ENCODE peak calls at places on chromosomes 2 and 18, in six cellular contexts. L is prostate gland, I is neuronal stem cell, X is adrenal gland, J is tibial nerve, E is GM23248. P is an unnamed sample.

GRCh38 chr2:46241344-46241743 is 55.9 kb upstream of the EPAS1 start:
- DNase-seq in E (peak), J (no peak), X (no peak), I (no peak), L (no peak), P (no peak)

GRCh38 chr2:37468139-37468538 is 123.7 kb downstream of the QPCT start:
- DNase-seq in E (peak), I (no peak), L (no peak), J (no peak), X (no peak), P (no peak)

GRCh38 chr18:48705043-48705442 is 166.2 kb downstream of the CTIF start:
- DNase-seq in J (no peak), X (no peak), I (no peak), L (no peak), E (no peak), P (no peak)

GRCh38 chr2:174830561-174830960 is 66.3 kb upstream of the CHRNA1 start:
- DNase-seq in I (no peak), J (no peak), E (no peak), X (no peak), L (no peak), P (no peak)

GRCh38 chr2:221822416-221822815 is 250.3 kb upstream of the EPHA4 start:
- DNase-seq in X (no peak), L (no peak), E (peak), J (no peak), I (no peak), P (no peak)

GRCh38 chr2:154049561-154049960 is 177.8 kb downstream of the GALNT13 start:
- DNase-seq in E (no peak), J (no peak), I (no peak), X (no peak), L (no peak), P (no peak)

GRCh38 chr2:1717129-1717528 is 27.2 kb downstream of the PXDN start:
- DNase-seq in X (no peak), E (peak), L (peak), I (no peak), J (no peak), P (peak)

GRCh38 chr2:138396843-138397242 is 104.7 kb upstream of the SPOPL start:
- DNase-seq in I (no peak), L (no peak), E (no peak), J (no peak), X (no peak), P (no peak)

GRCh38 chr18:36372902-36373301 is 75.4 kb downstream of the FHOD3 start:
- DNase-seq in L (no peak), J (no peak), I (no peak), E (peak), X (no peak), P (no peak)

GRCh38 chr2:11710210-11710609 is 36.2 kb upstream of the LPIN1 start:
- DNase-seq in E (peak), X (peak), J (no peak), I (no peak), L (no peak), P (no peak)

GRCh38 chr2:186690796-186691195 is 3.1 kb upstream of the FAM171B start:
- DNase-seq in E (no peak), X (no peak), L (no peak), I (no peak), J (no peak), P (no peak)

GRCh38 chr2:236052926-236053846 is 115.0 kb downstream of the GBX2 start:
- DNase-seq in E (no peak), J (no peak), X (no peak), L (no peak), I (no peak), P (peak)

GRCh38 chr2:236876642-236877041 is 209.0 kb upstream of the COPS8 start:
- DNase-seq in J (no peak), I (no peak), X (no peak), L (no peak), E (no peak), P (no peak)

GRCh38 chr2:15953891-15954680 is 13.7 kb downstream of the MYCN start:
- DNase-seq in I (no peak), L (no peak), E (no peak), X (no peak), J (no peak), P (no peak)

GRCh38 chr18:12076424-12077140 is 17.1 kb upstream of the ANKRD62 start:
- DNase-seq in X (no peak), E (peak), I (no peak), L (no peak), J (no peak), P (no peak)

GRCh38 chr2:157150747-157151146 is 106.8 kb upstream of the GALNT5 start:
- DNase-seq in X (no peak), I (no peak), L (no peak), E (peak), J (no peak), P (no peak)

GRCh38 chr2:147469471-147469870 is 375.4 kb upstream of the ACVR2A start:
- DNase-seq in L (no peak), E (no peak), X (no peak), I (peak), J (no peak), P (no peak)

GRCh38 chr2:20666364-20667150 is at the start of gene GDF7:
- DNase-seq in X (peak), L (no peak), E (no peak), J (no peak), I (no peak), P (no peak)

GRCh38 chr2:72035518-72036172 is 112.0 kb downstream of the CYP26B1 start:
- DNase-seq in J (no peak), I (no peak), E (peak), X (peak), L (no peak), P (no peak)

GRCh38 chr2:113826346-113827285 is 63.3 kb upstream of the ACTR3 start:
- DNase-seq in X (no peak), I (peak), E (no peak), L (no peak), J (no peak), P (no peak)

GRCh38 chr2:36655456-36655855 is 41.1 kb upstream of the VIT start:
- DNase-seq in X (no peak), J (no peak), I (no peak), E (peak), L (no peak), P (no peak)

GRCh38 chr2:225293638-225294037 is 105.9 kb upstream of the NYAP2 start:
- DNase-seq in I (no peak), J (no peak), L (no peak), E (no peak), X (no peak), P (no peak)

GRCh38 chr2:239157766-239158165 is 243.1 kb downstream of the HDAC4 start:
- DNase-seq in I (peak), J (no peak), X (peak), L (peak), E (no peak), P (no peak)

GRCh38 chr2:64533882-64534281 is 9.8 kb downstream of the AFTPH start:
- DNase-seq in I (no peak), J (no peak), X (no peak), E (no peak), L (no peak), P (no peak)

GRCh38 chr2:43071629-43072550 is 154.5 kb downstream of the ZFP36L2 start:
- DNase-seq in E (peak), X (peak), L (no peak), J (no peak), I (no peak), P (no peak)

GRCh38 chr2:98280376-98281102 is 65.7 kb upstream of the CNGA3 start:
- DNase-seq in J (no peak), E (peak), X (no peak), L (no peak), I (no peak), P (no peak)

GRCh38 chr2:24886640-24887324 is 33.3 kb downstream of the ADCY3 start:
- DNase-seq in J (no peak), I (no peak), E (peak), L (no peak), X (no peak), P (no peak)

GRCh38 chr2:236945431-236946016 is 140.2 kb upstream of the COPS8 start:
- DNase-seq in L (no peak), E (no peak), J (no peak), X (no peak), I (no peak), P (no peak)

GRCh38 chr2:85751300-85751575 is 2.6 kb upstream of the ATOH8 start:
- DNase-seq in J (no peak), X (no peak), L (no peak), E (no peak), I (no peak), P (no peak)

GRCh38 chr18:41326311-41326710 is 628.7 kb upstream of the PIK3C3 start:
- DNase-seq in I (no peak), X (no peak), L (no peak), J (no peak), E (no peak), P (no peak)

GRCh38 chr2:127413782-127414743 is 4.2 kb upstream of the PROC start:
- DNase-seq in L (no peak), E (peak), X (no peak), I (no peak), J (no peak), P (no peak)

GRCh38 chr2:203811491-203812221 is 55.9 kb upstream of the CTLA4 start:
- DNase-seq in X (peak), J (peak), I (no peak), L (no peak), E (peak), P (no peak)

GRCh38 chr2:162184796-162185195 is 32.7 kb upstream of the GCG start:
- DNase-seq in I (no peak), J (no peak), E (no peak), L (no peak), X (no peak), P (no peak)

GRCh38 chr2:180542510-180542909 is 437.9 kb upstream of the UBE2E3 start:
- DNase-seq in X (no peak), L (no peak), I (no peak), J (no peak), E (no peak), P (no peak)

GRCh38 chr2:37376421-37377186 is 32.2 kb downstream of the QPCT start:
- DNase-seq in I (no peak), X (peak), E (peak), J (peak), L (peak), P (no peak)

GRCh38 chr2:158458617-158458920 is 1.8 kb downstream of the PKP4 start:
- DNase-seq in L (no peak), E (no peak), X (no peak), I (no peak), J (no peak), P (no peak)

GRCh38 chr18:2606335-2606734 is 35.0 kb downstream of the NDC80 start:
- DNase-seq in L (no peak), X (no peak), I (no peak), J (no peak), E (no peak), P (no peak)

GRCh38 chr2:102155703-102156515 is 13.4 kb downstream of the IL1R1 start:
- DNase-seq in L (peak), I (no peak), E (peak), X (peak), J (peak), P (no peak)

GRCh38 chr2:10575566-10576300 is 114.0 kb downstream of the NOL10 start:
- DNase-seq in E (peak), L (no peak), X (no peak), I (no peak), J (no peak), P (no peak)
- H3K27ac ChIP-seq in E (peak), L (no peak), X (no peak), I (no peak), J (no peak), P (no peak)

GRCh38 chr2:33222309-33222708 is 254.1 kb upstream of the RASGRP3 start:
- DNase-seq in X (no peak), E (no peak), L (no peak), I (no peak), J (no peak), P (no peak)

GRCh38 chr2:33223851-33224250 is 252.6 kb upstream of the RASGRP3 start:
- DNase-seq in J (no peak), I (no peak), X (no peak), L (no peak), E (peak), P (no peak)

GRCh38 chr2:33219850-33220275 is 256.6 kb upstream of the RASGRP3 start:
- DNase-seq in I (no peak), J (no peak), X (no peak), L (no peak), E (peak), P (no peak)

GRCh38 chr2:33220533-33220932 is 255.9 kb upstream of the RASGRP3 start:
- DNase-seq in E (no peak), X (no peak), I (no peak), L (no peak), J (no peak), P (no peak)

GRCh38 chr2:33221046-33221784 is 255.2 kb upstream of the RASGRP3 start:
- DNase-seq in X (no peak), E (no peak), L (no peak), I (no peak), J (no peak), P (no peak)
- H3K27ac ChIP-seq in X (peak), E (no peak), L (no peak), I (no peak), J (no peak), P (no peak)

DNA sequence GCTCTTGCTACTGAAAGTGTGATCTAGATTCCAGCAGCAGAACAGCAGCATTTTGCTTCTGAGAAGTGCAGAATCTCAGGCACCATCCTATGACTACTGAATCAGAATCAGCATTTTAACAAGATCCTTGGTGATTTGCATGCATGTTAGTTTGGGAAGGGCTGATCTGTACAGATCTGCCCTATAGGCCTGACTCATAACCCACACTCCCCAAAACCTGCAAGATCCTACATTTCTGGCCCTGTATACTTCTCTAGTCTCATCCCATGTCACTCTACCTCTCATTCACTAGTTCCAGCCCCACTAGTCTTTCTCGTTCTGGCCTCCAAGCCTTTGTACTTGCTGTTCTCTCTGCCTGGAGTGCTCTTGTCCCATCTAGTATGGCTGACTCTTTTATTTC is 15.7 kb upstream of the DARS1 start:
- DNase-seq in L (no peak), J (no peak), E (no peak), X (no peak), I (no peak), P (no peak)
- H3K27ac ChIP-seq in L (no peak), J (no peak), E (no peak), X (no peak), I (no peak), P (no peak)

GRCh38 chr2:169478745-169479256 is 493 bp upstream of the BBS5 start:
- DNase-seq in X (no peak), I (no peak), E (no peak), J (no peak), L (no peak), P (no peak)
- H3K27ac ChIP-seq in X (peak), I (no peak), E (peak), J (peak), L (peak), P (peak)

DNA sequence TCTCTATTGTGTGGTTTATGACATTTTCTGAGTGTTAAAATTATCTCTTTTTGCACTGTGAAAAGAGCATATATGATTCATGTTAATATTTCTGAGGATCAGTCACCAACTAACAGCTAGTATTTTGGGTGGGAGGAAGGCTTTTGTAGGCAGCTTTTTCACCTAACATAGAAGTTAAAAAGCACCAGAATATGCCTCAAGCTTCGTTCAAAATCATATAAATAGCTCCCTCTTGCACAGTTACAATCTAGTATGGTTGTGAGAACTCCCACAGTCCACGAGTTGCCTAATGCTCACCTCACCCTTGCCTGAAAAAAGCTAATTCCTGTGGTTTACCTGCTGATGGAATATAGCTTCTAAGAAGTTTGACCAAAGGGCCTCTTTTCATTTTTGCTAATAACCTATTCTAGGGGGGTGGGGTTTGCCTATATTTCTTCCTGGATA is 167.2 kb upstream of the FOSL2 start:
- DNase-seq in L (no peak), J (no peak), I (no peak), X (no peak), E (peak), P (no peak)
- H3K27ac ChIP-seq in L (peak), J (peak), I (no peak), X (no peak), E (peak), P (no peak)

GRCh38 chr2:117551858-117552257 is 262.6 kb upstream of the DDX18 start:
- DNase-seq in I (no peak), J (no peak), L (no peak), X (no peak), E (no peak), P (no peak)
- H3K27ac ChIP-seq in I (no peak), J (no peak), L (no peak), X (no peak), E (no peak), P (no peak)

P was measured in substantia nigra.